ENCODE peak calls at places on chromosomes 2 and 18, in six cellular contexts. One of them, this sample, is unnamed.

GRCh38 chr2:74887961-74888670 is 54.2 kb downstream of the HK2 start:
- DNase-seq in H9: no peak
- DNase-seq in H1: no peak
- DNase-seq in mesenchymal stem cell: peak; percentile 64
- DNase-seq in IMR-90: peak; percentile 55
- DNase-seq in neuronal stem cell: no peak
- DNase-seq in this sample: peak; percentile 29

GRCh38 chr2:234368861-234369261 is 128.0 kb downstream of the ARL4C start:
- DNase-seq in mesenchymal stem cell: peak; percentile 54
- DNase-seq in neuronal stem cell: no peak
- DNase-seq in H1: no peak
- DNase-seq in H9: no peak
- DNase-seq in IMR-90: peak; percentile 28
- DNase-seq in this sample: no peak

GRCh38 chr2:238439093-238439849 is 12.5 kb downstream of the ASB1 start:
- DNase-seq in H1: no peak
- DNase-seq in mesenchymal stem cell: no peak
- DNase-seq in IMR-90: peak; percentile 98
- DNase-seq in neuronal stem cell: no peak
- DNase-seq in H9: no peak
- DNase-seq in this sample: peak; percentile 19

GRCh38 chr2:239730897-239731296 is 294.2 kb downstream of the NDUFA10 start:
- DNase-seq in H9: no peak
- DNase-seq in neuronal stem cell: no peak
- DNase-seq in mesenchymal stem cell: no peak
- DNase-seq in IMR-90: no peak
- DNase-seq in H1: no peak
- DNase-seq in this sample: no peak

GRCh38 chr2:216949685-216950397 is 90.0 kb upstream of the TNP1 start:
- DNase-seq in H9: no peak
- DNase-seq in IMR-90: no peak
- DNase-seq in neuronal stem cell: no peak
- DNase-seq in mesenchymal stem cell: no peak
- DNase-seq in H1: no peak
- DNase-seq in this sample: no peak

GRCh38 chr2:150528861-150529801 is 41.7 kb upstream of the RND3 start:
- DNase-seq in neuronal stem cell: no peak
- DNase-seq in mesenchymal stem cell: peak; percentile 85
- DNase-seq in IMR-90: peak; percentile 79
- DNase-seq in H1: no peak
- DNase-seq in H9: no peak
- DNase-seq in this sample: peak; percentile 62

GRCh38 chr2:187349328-187349944 is 98.6 kb downstream of the CALCRL start:
- DNase-seq in neuronal stem cell: no peak
- DNase-seq in mesenchymal stem cell: no peak
- DNase-seq in H1: no peak
- DNase-seq in H9: no peak
- DNase-seq in IMR-90: no peak
- DNase-seq in this sample: no peak

GRCh38 chr2:134206573-134206972 is 47.3 kb upstream of the MGAT5 start:
- DNase-seq in IMR-90: peak; percentile 66
- DNase-seq in neuronal stem cell: no peak
- DNase-seq in mesenchymal stem cell: peak; percentile 68
- DNase-seq in H1: no peak
- DNase-seq in H9: no peak
- DNase-seq in this sample: no peak

GRCh38 chr18:5414546-5414945 is 119.0 kb upstream of the ZBTB14 start:
- DNase-seq in IMR-90: no peak
- DNase-seq in neuronal stem cell: peak; percentile 54
- DNase-seq in H1: peak; percentile 17
- DNase-seq in mesenchymal stem cell: no peak
- DNase-seq in H9: peak; percentile 56
- DNase-seq in this sample: no peak

GRCh38 chr2:191500566-191501389 is 177.2 kb upstream of the NABP1 start:
- DNase-seq in H1: no peak
- DNase-seq in IMR-90: no peak
- DNase-seq in neuronal stem cell: no peak
- DNase-seq in H9: no peak
- DNase-seq in mesenchymal stem cell: no peak
- DNase-seq in this sample: no peak

GRCh38 chr2:216004408-216005283 is 8.7 kb downstream of the MREG start:
- DNase-seq in IMR-90: no peak
- DNase-seq in neuronal stem cell: no peak
- DNase-seq in H9: no peak
- DNase-seq in mesenchymal stem cell: no peak
- DNase-seq in H1: no peak
- DNase-seq in this sample: peak; percentile 22

GRCh38 chr2:29031046-29031445 is 43.3 kb downstream of the PCARE start:
- DNase-seq in neuronal stem cell: no peak
- DNase-seq in mesenchymal stem cell: no peak
- DNase-seq in IMR-90: no peak
- DNase-seq in H9: no peak
- DNase-seq in H1: no peak
- DNase-seq in this sample: no peak

GRCh38 chr18:9735238-9735637 is 27.1 kb downstream of the RAB31 start:
- DNase-seq in IMR-90: no peak
- DNase-seq in mesenchymal stem cell: no peak
- DNase-seq in H1: no peak
- DNase-seq in H9: no peak
- DNase-seq in neuronal stem cell: no peak
- DNase-seq in this sample: no peak

GRCh38 chr2:58063641-58064040 is 17.0 kb downstream of the VRK2 start:
- DNase-seq in H9: no peak
- DNase-seq in H1: no peak
- DNase-seq in IMR-90: peak; percentile 77
- DNase-seq in neuronal stem cell: no peak
- DNase-seq in mesenchymal stem cell: peak; percentile 86
- DNase-seq in this sample: peak; percentile 86

GRCh38 chr2:185472574-185472973 is 266.0 kb upstream of the FSIP2 start:
- DNase-seq in IMR-90: no peak
- DNase-seq in H9: no peak
- DNase-seq in neuronal stem cell: no peak
- DNase-seq in mesenchymal stem cell: no peak
- DNase-seq in H1: no peak
- DNase-seq in this sample: no peak

GRCh38 chr2:202494300-202494699 is 118.2 kb downstream of the BMPR2 start:
- DNase-seq in IMR-90: peak; percentile 96
- DNase-seq in neuronal stem cell: no peak
- DNase-seq in H1: no peak
- DNase-seq in mesenchymal stem cell: peak; percentile 98
- DNase-seq in H9: no peak
- DNase-seq in this sample: no peak

GRCh38 chr18:37299471-37300304 is 265.9 kb downstream of the CELF4 start:
- DNase-seq in H1: no peak
- DNase-seq in H9: no peak
- DNase-seq in neuronal stem cell: no peak
- DNase-seq in mesenchymal stem cell: peak; percentile 99
- DNase-seq in IMR-90: peak; percentile 93
- DNase-seq in this sample: peak; percentile 91

GRCh38 chr2:68367918-68368656 is 3.0 kb downstream of the PLEK start:
- DNase-seq in neuronal stem cell: no peak
- DNase-seq in IMR-90: no peak
- DNase-seq in H1: no peak
- DNase-seq in mesenchymal stem cell: no peak
- DNase-seq in H9: no peak
- DNase-seq in this sample: no peak

GRCh38 chr2:119282966-119283511 is 59.4 kb downstream of the STEAP3 start:
- DNase-seq in IMR-90: no peak
- DNase-seq in H1: no peak
- DNase-seq in neuronal stem cell: no peak
- DNase-seq in H9: no peak
- DNase-seq in mesenchymal stem cell: no peak
- DNase-seq in this sample: no peak

GRCh38 chr2:83971547-83971946 is 487.5 kb downstream of the SUCLG1 start:
- DNase-seq in neuronal stem cell: no peak
- DNase-seq in H9: no peak
- DNase-seq in mesenchymal stem cell: no peak
- DNase-seq in H1: no peak
- DNase-seq in IMR-90: no peak
- DNase-seq in this sample: peak; percentile 2

GRCh38 chr2:53442783-53443182 is 324.8 kb upstream of the CHAC2 start:
- DNase-seq in neuronal stem cell: no peak
- DNase-seq in IMR-90: no peak
- DNase-seq in mesenchymal stem cell: no peak
- DNase-seq in H1: no peak
- DNase-seq in H9: peak; percentile 57
- DNase-seq in this sample: no peak

GRCh38 chr18:49861659-49862058 is 48.3 kb upstream of the ACAA2 start:
- DNase-seq in IMR-90: no peak
- DNase-seq in mesenchymal stem cell: no peak
- DNase-seq in neuronal stem cell: no peak
- DNase-seq in H9: no peak
- DNase-seq in H1: no peak
- DNase-seq in this sample: peak; percentile 26

GRCh38 chr2:48545244-48545643 is 15.3 kb downstream of the STON1 start:
- DNase-seq in mesenchymal stem cell: no peak
- DNase-seq in H9: peak; percentile 67
- DNase-seq in IMR-90: no peak
- DNase-seq in H1: no peak
- DNase-seq in neuronal stem cell: no peak
- DNase-seq in this sample: no peak

GRCh38 chr2:231218356-231218755 is 19.9 kb downstream of the ARMC9 start:
- DNase-seq in mesenchymal stem cell: no peak
- DNase-seq in neuronal stem cell: no peak
- DNase-seq in IMR-90: no peak
- DNase-seq in H9: no peak
- DNase-seq in H1: no peak
- DNase-seq in this sample: no peak

GRCh38 chr2:3159801-3160545 is 217.6 kb downstream of the EIPR1 start:
- DNase-seq in H9: no peak
- DNase-seq in mesenchymal stem cell: no peak
- DNase-seq in H1: no peak
- DNase-seq in IMR-90: no peak
- DNase-seq in neuronal stem cell: no peak
- DNase-seq in this sample: no peak

GRCh38 chr2:1803217-1804115 is 59.2 kb upstream of the PXDN start:
- DNase-seq in neuronal stem cell: no peak
- DNase-seq in IMR-90: no peak
- DNase-seq in H1: no peak
- DNase-seq in H9: no peak
- DNase-seq in mesenchymal stem cell: no peak
- DNase-seq in this sample: peak; percentile 84

GRCh38 chr2:177826897-177827296 is 245.7 kb downstream of the PDE11A start:
- DNase-seq in mesenchymal stem cell: no peak
- DNase-seq in IMR-90: no peak
- DNase-seq in neuronal stem cell: no peak
- DNase-seq in H9: no peak
- DNase-seq in H1: no peak
- DNase-seq in this sample: no peak

GRCh38 chr18:36094431-36094830 is 27.1 kb upstream of the RPRD1A start:
- DNase-seq in H1: no peak
- DNase-seq in H9: no peak
- DNase-seq in neuronal stem cell: no peak
- DNase-seq in mesenchymal stem cell: no peak
- DNase-seq in IMR-90: no peak
- DNase-seq in this sample: no peak

GRCh38 chr2:63862802-63863201 is 21.1 kb downstream of the UGP2 start:
- DNase-seq in IMR-90: peak; percentile 48
- DNase-seq in H9: no peak
- DNase-seq in H1: no peak
- DNase-seq in neuronal stem cell: no peak
- DNase-seq in mesenchymal stem cell: no peak
- DNase-seq in this sample: peak; percentile 75
- H3K14ac ChIP-seq in IMR-90: no peak overlapping the region
- H3K14ac ChIP-seq in H9: no peak overlapping the region
- H3K14ac ChIP-seq in H1: no peak overlapping the region
- H3K14ac ChIP-seq in neuronal stem cell: no peak overlapping the region
- H3K14ac ChIP-seq in mesenchymal stem cell: no peak overlapping the region
- H3K14ac ChIP-seq in this sample: no peak overlapping the region

GRCh38 chr2:190062617-190063016 is at the start of gene MSTN:
- DNase-seq in IMR-90: no peak
- DNase-seq in neuronal stem cell: no peak
- DNase-seq in H9: no peak
- DNase-seq in mesenchymal stem cell: no peak
- DNase-seq in H1: no peak
- DNase-seq in this sample: no peak
- H3K9ac ChIP-seq in IMR-90: no peak within 1 kb of the TSS
- H3K9ac ChIP-seq in neuronal stem cell: no peak within 1 kb of the TSS
- H3K9ac ChIP-seq in H9: no peak within 1 kb of the TSS
- H3K9ac ChIP-seq in mesenchymal stem cell: no peak within 1 kb of the TSS
- H3K9ac ChIP-seq in H1: no peak within 1 kb of the TSS
- H3K9ac ChIP-seq in this sample: no peak within 1 kb of the TSS

GRCh38 chr2:181619511-181619910 is 37.4 kb downstream of the CERKL start:
- DNase-seq in IMR-90: no peak
- DNase-seq in neuronal stem cell: no peak
- DNase-seq in mesenchymal stem cell: no peak
- DNase-seq in H1: no peak
- DNase-seq in H9: no peak
- DNase-seq in this sample: no peak

GRCh38 chr2:181616715-181617114 is 40.2 kb downstream of the CERKL start:
- DNase-seq in IMR-90: no peak
- DNase-seq in mesenchymal stem cell: no peak
- DNase-seq in neuronal stem cell: no peak
- DNase-seq in H1: no peak
- DNase-seq in H9: no peak
- DNase-seq in this sample: no peak

GRCh38 chr2:181626671-181627070 is 30.2 kb downstream of the CERKL start:
- DNase-seq in mesenchymal stem cell: no peak
- DNase-seq in IMR-90: no peak
- DNase-seq in H1: no peak
- DNase-seq in H9: no peak
- DNase-seq in neuronal stem cell: no peak
- DNase-seq in this sample: no peak

GRCh38 chr2:181623159-181623558 is 33.7 kb downstream of the CERKL start:
- DNase-seq in neuronal stem cell: no peak
- DNase-seq in H1: no peak
- DNase-seq in H9: no peak
- DNase-seq in IMR-90: no peak
- DNase-seq in mesenchymal stem cell: no peak
- DNase-seq in this sample: no peak

DNA sequence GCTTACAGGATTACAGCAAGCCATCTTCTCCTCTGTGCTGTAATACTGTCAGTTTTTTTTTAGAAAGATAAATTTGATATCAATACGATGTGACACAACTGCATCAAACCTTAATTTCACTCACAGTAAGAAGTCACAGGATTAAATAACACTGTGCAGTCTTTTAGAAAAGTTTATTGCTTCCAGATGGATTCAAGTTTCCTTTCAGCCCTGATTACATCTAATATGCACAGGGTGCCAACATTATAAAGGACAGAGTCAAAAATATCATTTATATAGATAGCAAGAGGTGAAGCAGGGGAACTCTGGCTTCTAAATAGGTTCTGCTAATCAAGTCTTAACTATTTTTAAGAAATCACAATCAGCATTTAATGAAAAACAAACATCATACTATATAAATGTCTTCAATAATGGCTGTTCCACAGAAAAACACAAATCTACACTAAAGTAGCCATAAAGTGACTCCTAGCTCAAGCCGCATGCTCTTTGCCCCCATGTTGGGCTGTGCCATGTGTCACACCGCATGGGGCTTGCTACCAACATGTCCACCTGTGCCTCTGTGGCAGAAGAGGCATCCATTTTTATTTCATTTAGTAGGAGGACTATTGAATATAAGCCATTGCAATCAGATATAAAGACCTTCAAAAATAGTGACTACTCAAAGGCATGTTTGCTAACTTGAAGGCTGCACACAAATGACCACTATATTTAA is 35.0 kb downstream of the CERKL start:
- DNase-seq in neuronal stem cell: no peak
- DNase-seq in IMR-90: no peak
- DNase-seq in mesenchymal stem cell: no peak
- DNase-seq in H9: no peak
- DNase-seq in H1: no peak
- DNase-seq in this sample: no peak
- H3K14ac ChIP-seq in neuronal stem cell: no peak overlapping the region
- H3K14ac ChIP-seq in IMR-90: no peak overlapping the region
- H3K14ac ChIP-seq in mesenchymal stem cell: no peak overlapping the region
- H3K14ac ChIP-seq in H9: no peak overlapping the region
- H3K14ac ChIP-seq in H1: no peak overlapping the region
- H3K14ac ChIP-seq in this sample: no peak overlapping the region

GRCh38 chr2:143558665-143559064 is 429.4 kb downstream of the ARHGAP15 start:
- DNase-seq in IMR-90: peak; percentile 81
- DNase-seq in neuronal stem cell: no peak
- DNase-seq in H9: no peak
- DNase-seq in mesenchymal stem cell: peak; percentile 61
- DNase-seq in H1: no peak
- DNase-seq in this sample: no peak
- H3K9ac ChIP-seq in IMR-90: no peak overlapping the region
- H3K9ac ChIP-seq in neuronal stem cell: no peak overlapping the region
- H3K9ac ChIP-seq in H9: no peak overlapping the region
- H3K9ac ChIP-seq in mesenchymal stem cell: no peak overlapping the region
- H3K9ac ChIP-seq in H1: no peak overlapping the region
- H3K9ac ChIP-seq in this sample: no peak overlapping the region